ENCODE peak calls at places on chromosomes 4 and X, in seven cellular contexts. L is tibial artery, W is stomach, M is K562, T is cardiac muscle cell, E is pancreas, Y is heart right ventricle. U is an unnamed sample. For H3K9me3, the result is how much of the 10 kb centered on the place peaks cover.

GRCh38 chr4:128913228-128913627 is 103.7 kb downstream of the JADE1 start:
- DNase-seq in L (no peak), W (no peak), M (no peak), T (no peak), E (no peak), Y (no peak), U (no peak)

GRCh38 chr4:72468904-72469502 is 100.0 kb downstream of the ADAMTS3 start:
- DNase-seq in L (no peak), W (no peak), M (peak), T (peak), E (no peak), Y (no peak), U (no peak)

GRCh38 chrX:124641737-124642491 is 295.6 kb downstream of the SH2D1A start:
- DNase-seq in L (no peak), W (no peak), M (peak), T (no peak), E (no peak), Y (no peak), U (no peak)

GRCh38 chr4:107818301-107818910 is 6.3 kb upstream of the SGMS2 start:
- DNase-seq in L (no peak), W (no peak), M (no peak), T (no peak), E (no peak), Y (no peak), U (no peak)

GRCh38 chr4:84878090-84878489 is 88.4 kb downstream of the WDFY3 start:
- DNase-seq in L (no peak), W (no peak), M (no peak), T (peak), E (no peak), Y (no peak), U (no peak)

GRCh38 chr4:170089274-170089742 is 448 bp downstream of the AADAT start:
- DNase-seq in L (no peak), W (no peak), M (no peak), T (peak), E (no peak), Y (peak), U (peak)

GRCh38 chr4:14810568-14810967 is 191.7 kb upstream of the CPEB2 start:
- DNase-seq in L (no peak), W (no peak), M (no peak), T (peak), E (no peak), Y (no peak), U (no peak)

GRCh38 chr4:40199999-40200880 is 3.4 kb downstream of the RHOH start:
- DNase-seq in L (no peak), W (peak), M (no peak), T (no peak), E (no peak), Y (no peak), U (no peak)

GRCh38 chr4:118918388-118918787 is 29.7 kb downstream of the SYNPO2 start:
- DNase-seq in L (no peak), W (no peak), M (no peak), T (peak), E (no peak), Y (no peak), U (no peak)

GRCh38 chrX:65705439-65705838 is 38.0 kb downstream of the MSN start:
- DNase-seq in L (no peak), W (no peak), M (no peak), T (no peak), E (no peak), Y (no peak), U (no peak)

GRCh38 chrX:47849776-47850175 is 13.1 kb downstream of the ZNF81 start:
- DNase-seq in L (no peak), W (no peak), M (no peak), T (no peak), E (no peak), Y (no peak), U (no peak)

GRCh38 chrX:13430136-13430827 is 110.4 kb upstream of the ATXN3L start:
- DNase-seq in L (no peak), W (no peak), M (peak), T (no peak), E (no peak), Y (no peak), U (no peak)

GRCh38 chr4:69025999-69026387 is 70.3 kb upstream of the UGT2B7 start:
- DNase-seq in L (no peak), W (no peak), M (no peak), T (no peak), E (no peak), Y (no peak), U (no peak)

GRCh38 chr4:22515888-22516541 is at the start of gene ADGRA3:
- DNase-seq in L (peak), W (peak), M (peak), T (peak), E (peak), Y (peak), U (peak)

GRCh38 chr4:98529970-98530569 is 128.3 kb downstream of the TSPAN5 start:
- DNase-seq in L (no peak), W (no peak), M (no peak), T (no peak), E (no peak), Y (no peak), U (no peak)

GRCh38 chr4:152014280-152014679 is 253.5 kb upstream of the GATB start:
- DNase-seq in L (no peak), W (no peak), M (no peak), T (no peak), E (no peak), Y (no peak), U (no peak)

GRCh38 chrX:22699591-22700091 is 300.1 kb upstream of the DDX53 start:
- DNase-seq in L (peak), W (no peak), M (no peak), T (no peak), E (no peak), Y (no peak), U (no peak)

GRCh38 chrX:19807414-19807813 is 80.0 kb downstream of the SH3KBP1 start:
- DNase-seq in L (no peak), W (no peak), M (no peak), T (no peak), E (no peak), Y (no peak), U (no peak)

GRCh38 chrX:19799319-19800182 is 87.8 kb downstream of the SH3KBP1 start:
- DNase-seq in L (peak), W (no peak), M (no peak), T (peak), E (no peak), Y (peak), U (no peak)

GRCh38 chrX:19805054-19805690 is 82.2 kb downstream of the SH3KBP1 start:
- DNase-seq in L (no peak), W (no peak), M (no peak), T (peak), E (no peak), Y (no peak), U (no peak)

GRCh38 chrX:19800821-19801220 is 86.6 kb downstream of the SH3KBP1 start:
- DNase-seq in L (no peak), W (no peak), M (no peak), T (no peak), E (no peak), Y (no peak), U (no peak)

GRCh38 chrX:19804168-19804567 is 83.2 kb downstream of the SH3KBP1 start:
- DNase-seq in L (no peak), W (no peak), M (no peak), T (no peak), E (no peak), Y (no peak), U (no peak)
- H3K9me3 ChIP-seq in L (under half), W (under half), M (under half), T (under half), E (under half), Y (under half), U (under half)

GRCh38 chr4:53830511-53830910 is 233.9 kb downstream of the CHIC2 start:
- DNase-seq in L (no peak), W (no peak), M (no peak), T (no peak), E (no peak), Y (no peak), U (no peak)

GRCh38 chr4:53832549-53832948 is 231.9 kb downstream of the CHIC2 start:
- DNase-seq in L (no peak), W (no peak), M (no peak), T (no peak), E (no peak), Y (no peak), U (no peak)
- H3K9me3 ChIP-seq in L (under half), W (under half), M (under half), T (under half), E (under half), Y (under half), U (under half)

GRCh38 chrX:136063340-136064079 is 78.3 kb downstream of the SLC9A6 start:
- DNase-seq in L (peak), W (no peak), M (no peak), T (peak), E (no peak), Y (peak), U (no peak)
- H3K9me3 ChIP-seq in L (under half), W (under half), M (under half), T (under half), E (under half), Y (under half), U (under half)

DNA sequence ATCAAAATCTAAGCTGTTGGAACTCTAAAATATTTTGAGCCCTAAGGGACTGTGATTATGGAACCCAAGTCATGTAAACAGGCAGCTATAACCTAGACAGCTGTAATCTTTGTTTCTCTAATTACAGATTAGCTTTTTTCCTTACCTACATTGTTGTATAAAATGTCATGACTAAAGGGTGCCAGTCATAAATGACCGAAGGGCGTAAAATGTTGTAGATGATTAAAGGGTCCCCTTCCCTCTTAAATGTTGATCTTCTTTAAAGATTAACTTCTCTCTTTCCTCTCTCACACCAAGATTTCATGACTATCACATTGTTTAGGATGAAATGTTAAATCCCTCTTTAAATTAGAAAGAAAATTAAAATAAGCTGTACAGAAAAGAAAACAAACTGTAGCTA is 659.4 kb upstream of the NR3C2 start:
- DNase-seq in L (no peak), W (no peak), M (no peak), T (no peak), E (no peak), Y (no peak), U (no peak)
- H3K9me3 ChIP-seq in L (under half), W (under half), M (under half), T (under half), E (under half), Y (under half), U (under half)

GRCh38 chrX:62839596-62839995 is 511.5 kb downstream of the SPIN4 start:
- DNase-seq in L (no peak), W (no peak), M (no peak), T (no peak), E (no peak), Y (no peak), U (no peak)
- H3K9me3 ChIP-seq in L (under half), W (under half), M (under half), T (under half), E (under half), Y (under half), U (under half)

GRCh38 chr4:18389118-18389517 is 367.6 kb upstream of the LCORL start:
- DNase-seq in L (no peak), W (no peak), M (no peak), T (no peak), E (no peak), Y (no peak), U (no peak)
- H3K9me3 ChIP-seq in L (under half), W (under half), M (under half), T (under half), E (under half), Y (under half), U (under half)

GRCh38 chr4:75118739-75119138 is 185.8 kb downstream of the PARM1 start:
- DNase-seq in L (no peak), W (no peak), M (no peak), T (no peak), E (no peak), Y (no peak), U (no peak)
- H3K9me3 ChIP-seq in L (under half), W (under half), M (under half), T (under half), E (under half), Y (under half), U (under half)

U was measured in neuronal stem cell.